ENCODE peak calls at places on chromosomes 3 and 15, in five cellular contexts. T is PC-3, W is MM.1S, O is OCI-LY7, V is GM23338. I is an unnamed sample.

GRCh38 chr3:34444137-34444536 is 645.7 kb downstream of the PDCD6IP start:
- DNase-seq in W (no peak), V (no peak), T (no peak), O (no peak), I (no peak)

GRCh38 chr15:25173241-25174028 is 218.6 kb downstream of the SNRPN start:
- DNase-seq in T (no peak), V (no peak), O (no peak), W (no peak), I (no peak)

GRCh38 chr15:101657968-101658784 is 6.0 kb upstream of the TM2D3 start:
- DNase-seq in T (no peak), V (no peak), W (no peak), O (no peak), I (no peak)

GRCh38 chr3:141170678-141171295 is 60.8 kb upstream of the PXYLP1 start:
- DNase-seq in O (no peak), T (no peak), W (no peak), V (no peak), I (no peak)

GRCh38 chr15:67064607-67065530 is 533 bp upstream of the SMAD3 start:
- DNase-seq in O (no peak), W (no peak), T (peak; percentile 30), V (peak; percentile 81), I (peak; percentile 68)

GRCh38 chr15:75597667-75598341 is 18.7 kb upstream of the PTPN9 start:
- DNase-seq in V (peak; percentile 72), O (peak; percentile 21), W (no peak), T (no peak), I (peak; percentile 24)

GRCh38 chr3:123819949-123820348 is 64.2 kb downstream of the MYLK start:
- DNase-seq in T (no peak), W (no peak), V (no peak), O (no peak), I (no peak)

GRCh38 chr3:184377882-184378445 is at the start of gene THPO:
- DNase-seq in T (no peak), V (peak; percentile 52), W (no peak), O (no peak), I (peak; percentile 40)

GRCh38 chr3:53102601-53103147 is 27.6 kb downstream of the RFT1 start:
- DNase-seq in W (peak; percentile 80), T (no peak), O (peak; percentile 27), V (no peak), I (peak; percentile 55)

GRCh38 chr3:185998136-185998535 is 60.3 kb upstream of the TRA2B start:
- DNase-seq in V (no peak), W (no peak), O (no peak), T (no peak), I (no peak)

GRCh38 chr3:111972891-111973290 is 5.9 kb upstream of the ABHD10 start:
- DNase-seq in V (no peak), W (no peak), T (no peak), O (no peak), I (no peak)
- TF ChIP-seq EZH2phosphoT487 in V (no peak), W (no peak), T (no peak), O (no peak), I (no peak)

GRCh38 chr3:23804441-23805227 is 1.1 kb upstream of the UBE2E1 start:
- DNase-seq in O (no peak), V (no peak), W (no peak), T (peak; percentile 72), I (no peak)
- TF ChIP-seq EZH2phosphoT487 in O (no peak), V (no peak), W (no peak), T (no peak), I (no peak)

DNA sequence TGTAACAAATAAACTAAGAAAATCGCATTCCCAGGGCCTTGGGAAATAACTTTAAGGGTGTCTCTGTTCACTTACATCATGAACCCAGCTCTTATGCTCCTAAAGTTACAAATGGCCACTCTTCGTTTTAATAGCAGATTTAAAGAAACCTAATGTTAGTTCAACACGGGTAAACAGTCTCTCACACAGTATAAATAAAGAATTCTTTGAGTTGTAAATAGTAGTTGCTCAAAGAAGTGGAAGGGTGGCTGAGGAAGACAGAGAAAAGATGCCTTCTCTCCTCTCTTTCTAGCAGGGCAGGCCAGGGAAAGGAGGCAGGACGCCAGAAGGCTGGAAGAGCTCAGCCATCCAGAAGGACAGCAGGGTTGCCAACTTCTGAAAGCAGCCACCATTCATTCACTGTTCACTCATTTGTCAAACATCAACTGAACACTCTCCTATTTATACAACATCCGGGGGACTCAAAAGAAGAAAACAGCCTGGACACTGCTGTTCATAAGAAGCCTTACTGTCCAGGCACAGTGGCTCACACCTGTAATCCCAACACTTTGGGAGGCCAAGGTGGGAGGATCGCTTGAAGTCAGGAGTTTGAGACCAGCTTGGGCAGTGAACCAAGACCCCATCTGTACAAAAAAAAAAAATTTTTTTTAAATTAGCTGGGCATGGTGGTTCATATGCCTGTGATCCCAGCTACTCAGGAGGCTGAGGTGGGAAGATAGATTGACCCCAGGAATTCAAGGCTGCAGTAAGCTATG is 47.3 kb downstream of the WWTR1 start:
- DNase-seq in O (no peak), W (no peak), T (no peak), V (no peak), I (no peak)
- TF ChIP-seq EZH2phosphoT487 in O (no peak), W (no peak), T (no peak), V (no peak), I (no peak)

GRCh38 chr15:87527416-87527815 is 729.1 kb downstream of the NTRK3 start:
- DNase-seq in W (no peak), O (no peak), V (peak; percentile 3), T (peak; percentile 60), I (no peak)
- TF ChIP-seq EZH2phosphoT487 in W (no peak), O (no peak), V (no peak), T (no peak), I (no peak)